ENCODE peak calls at places on chromosomes 2 and 18, in eight cellular contexts. One of them, this sample, is unnamed.

GRCh38 chr2:152171733-152172132 is 3.8 kb downstream of the STAM2 start:
- DNase-seq in sigmoid colon: no peak
- DNase-seq in dorsolateral prefrontal cortex: no peak
- DNase-seq in GM23338: no peak
- DNase-seq in kidney: no peak
- DNase-seq in left ventricle myocardium inferior: no peak
- DNase-seq in AG10803: no peak
- DNase-seq in psoas muscle: no peak
- DNase-seq in this sample: no peak

GRCh38 chr2:117945296-117945695 is 68.6 kb downstream of the CCDC93 start:
- DNase-seq in left ventricle myocardium inferior: no peak
- DNase-seq in psoas muscle: no peak
- DNase-seq in AG10803: no peak
- DNase-seq in kidney: no peak
- DNase-seq in GM23338: no peak
- DNase-seq in dorsolateral prefrontal cortex: no peak
- DNase-seq in sigmoid colon: no peak
- DNase-seq in this sample: no peak

GRCh38 chr18:62545098-62545497 is 22.3 kb downstream of the ZCCHC2 start:
- DNase-seq in AG10803: no peak
- DNase-seq in sigmoid colon: no peak
- DNase-seq in psoas muscle: no peak
- DNase-seq in left ventricle myocardium inferior: no peak
- DNase-seq in kidney: no peak
- DNase-seq in dorsolateral prefrontal cortex: no peak
- DNase-seq in GM23338: no peak
- DNase-seq in this sample: no peak

GRCh38 chr2:241959751-241960269 is 90.3 kb downstream of the RTP5 start:
- DNase-seq in dorsolateral prefrontal cortex: no peak
- DNase-seq in AG10803: no peak
- DNase-seq in psoas muscle: no peak
- DNase-seq in kidney: no peak
- DNase-seq in left ventricle myocardium inferior: no peak
- DNase-seq in sigmoid colon: peak; percentile 52
- DNase-seq in GM23338: no peak
- DNase-seq in this sample: no peak

GRCh38 chr2:60977562-60977895 is 40.0 kb upstream of the PEX13 start:
- DNase-seq in sigmoid colon: no peak
- DNase-seq in GM23338: no peak
- DNase-seq in dorsolateral prefrontal cortex: no peak
- DNase-seq in left ventricle myocardium inferior: no peak
- DNase-seq in kidney: no peak
- DNase-seq in psoas muscle: no peak
- DNase-seq in AG10803: no peak
- DNase-seq in this sample: no peak

GRCh38 chr2:231464576-231465540 is 574 bp upstream of the NCL start:
- DNase-seq in AG10803: no peak
- DNase-seq in psoas muscle: peak; percentile 99
- DNase-seq in sigmoid colon: no peak
- DNase-seq in left ventricle myocardium inferior: peak; percentile 99
- DNase-seq in GM23338: peak; percentile 99
- DNase-seq in dorsolateral prefrontal cortex: peak; percentile 98
- DNase-seq in kidney: peak; percentile 99
- DNase-seq in this sample: peak; percentile 98

GRCh38 chr2:175011505-175011904 is 6.3 kb upstream of the CHN1 start:
- DNase-seq in left ventricle myocardium inferior: no peak
- DNase-seq in GM23338: no peak
- DNase-seq in psoas muscle: no peak
- DNase-seq in dorsolateral prefrontal cortex: no peak
- DNase-seq in kidney: no peak
- DNase-seq in AG10803: no peak
- DNase-seq in sigmoid colon: no peak
- DNase-seq in this sample: no peak

GRCh38 chr18:9631814-9632496 is 17.6 kb upstream of the PPP4R1 start:
- DNase-seq in sigmoid colon: no peak
- DNase-seq in psoas muscle: no peak
- DNase-seq in left ventricle myocardium inferior: no peak
- DNase-seq in kidney: no peak
- DNase-seq in GM23338: no peak
- DNase-seq in dorsolateral prefrontal cortex: no peak
- DNase-seq in AG10803: peak; percentile 85
- DNase-seq in this sample: no peak

GRCh38 chr2:201887851-201888451 is 81.6 kb downstream of the CDK15 start:
- DNase-seq in left ventricle myocardium inferior: no peak
- DNase-seq in AG10803: peak; percentile 20
- DNase-seq in dorsolateral prefrontal cortex: no peak
- DNase-seq in GM23338: peak; percentile 24
- DNase-seq in psoas muscle: no peak
- DNase-seq in kidney: no peak
- DNase-seq in sigmoid colon: no peak
- DNase-seq in this sample: no peak

GRCh38 chr2:201886504-201886903 is 80.2 kb downstream of the CDK15 start:
- DNase-seq in AG10803: peak; percentile 39
- DNase-seq in dorsolateral prefrontal cortex: no peak
- DNase-seq in left ventricle myocardium inferior: no peak
- DNase-seq in GM23338: no peak
- DNase-seq in sigmoid colon: no peak
- DNase-seq in psoas muscle: no peak
- DNase-seq in kidney: no peak
- DNase-seq in this sample: no peak

GRCh38 chr2:201890447-201890846 is 84.1 kb downstream of the CDK15 start:
- DNase-seq in sigmoid colon: no peak
- DNase-seq in GM23338: no peak
- DNase-seq in psoas muscle: no peak
- DNase-seq in AG10803: peak; percentile 32
- DNase-seq in left ventricle myocardium inferior: no peak
- DNase-seq in kidney: no peak
- DNase-seq in dorsolateral prefrontal cortex: no peak
- DNase-seq in this sample: no peak

GRCh38 chr2:201891676-201892075 is 85.3 kb downstream of the CDK15 start:
- DNase-seq in sigmoid colon: no peak
- DNase-seq in GM23338: no peak
- DNase-seq in AG10803: no peak
- DNase-seq in left ventricle myocardium inferior: no peak
- DNase-seq in kidney: no peak
- DNase-seq in dorsolateral prefrontal cortex: no peak
- DNase-seq in psoas muscle: no peak
- DNase-seq in this sample: no peak

DNA sequence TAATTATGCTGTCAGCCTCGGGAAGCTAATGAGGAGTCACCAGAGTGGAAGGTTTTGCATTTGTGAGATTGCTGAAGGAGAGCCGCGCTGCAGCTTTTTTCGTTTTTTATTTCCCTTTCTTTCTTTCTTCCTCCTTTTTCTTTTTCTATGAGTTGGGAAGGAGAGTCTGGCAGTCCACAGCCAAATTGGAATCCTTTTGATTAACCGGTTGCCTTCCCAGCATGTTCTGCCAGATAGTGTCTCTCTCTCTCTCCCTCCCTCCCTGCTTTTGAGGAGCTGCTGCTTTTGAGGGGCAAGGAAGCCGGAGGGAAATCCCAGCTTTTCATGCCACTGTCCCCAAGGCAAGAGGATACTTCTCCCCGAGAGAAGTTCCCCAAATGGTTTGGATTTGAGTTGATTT is 82.1 kb downstream of the CDK15 start:
- DNase-seq in kidney: no peak
- DNase-seq in AG10803: no peak
- DNase-seq in dorsolateral prefrontal cortex: no peak
- DNase-seq in psoas muscle: no peak
- DNase-seq in left ventricle myocardium inferior: no peak
- DNase-seq in sigmoid colon: no peak
- DNase-seq in GM23338: peak; percentile 30
- DNase-seq in this sample: no peak
- H3K4me3 ChIP-seq in kidney: peak overlapping the region; percentile 23
- H3K4me3 ChIP-seq in AG10803: peak overlapping the region; percentile 44
- H3K4me3 ChIP-seq in dorsolateral prefrontal cortex: peak overlapping the region; percentile 59
- H3K4me3 ChIP-seq in psoas muscle: peak overlapping the region; percentile 53
- H3K4me3 ChIP-seq in left ventricle myocardium inferior: peak overlapping the region; percentile 51
- H3K4me3 ChIP-seq in sigmoid colon: peak overlapping the region; percentile 30
- H3K4me3 ChIP-seq in GM23338: peak overlapping the region; percentile 37
- H3K4me3 ChIP-seq in this sample: peak overlapping the region; percentile 38

GRCh38 chr2:37768491-37768925 is 97.1 kb upstream of the CDC42EP3 start:
- DNase-seq in psoas muscle: peak; percentile 17
- DNase-seq in dorsolateral prefrontal cortex: no peak
- DNase-seq in sigmoid colon: no peak
- DNase-seq in kidney: no peak
- DNase-seq in left ventricle myocardium inferior: no peak
- DNase-seq in AG10803: peak; percentile 99
- DNase-seq in GM23338: peak; percentile 8
- DNase-seq in this sample: no peak

GRCh38 chr2:37764739-37765138 is 93.3 kb upstream of the CDC42EP3 start:
- DNase-seq in left ventricle myocardium inferior: no peak
- DNase-seq in dorsolateral prefrontal cortex: no peak
- DNase-seq in sigmoid colon: no peak
- DNase-seq in kidney: no peak
- DNase-seq in GM23338: no peak
- DNase-seq in psoas muscle: no peak
- DNase-seq in AG10803: no peak
- DNase-seq in this sample: no peak

GRCh38 chr2:37764108-37764507 is 92.7 kb upstream of the CDC42EP3 start:
- DNase-seq in sigmoid colon: no peak
- DNase-seq in left ventricle myocardium inferior: no peak
- DNase-seq in dorsolateral prefrontal cortex: no peak
- DNase-seq in GM23338: no peak
- DNase-seq in AG10803: no peak
- DNase-seq in psoas muscle: no peak
- DNase-seq in kidney: no peak
- DNase-seq in this sample: no peak

GRCh38 chr2:37767051-37767450 is 95.6 kb upstream of the CDC42EP3 start:
- DNase-seq in GM23338: no peak
- DNase-seq in AG10803: peak; percentile 73
- DNase-seq in left ventricle myocardium inferior: no peak
- DNase-seq in dorsolateral prefrontal cortex: no peak
- DNase-seq in sigmoid colon: no peak
- DNase-seq in psoas muscle: no peak
- DNase-seq in kidney: no peak
- DNase-seq in this sample: no peak

DNA sequence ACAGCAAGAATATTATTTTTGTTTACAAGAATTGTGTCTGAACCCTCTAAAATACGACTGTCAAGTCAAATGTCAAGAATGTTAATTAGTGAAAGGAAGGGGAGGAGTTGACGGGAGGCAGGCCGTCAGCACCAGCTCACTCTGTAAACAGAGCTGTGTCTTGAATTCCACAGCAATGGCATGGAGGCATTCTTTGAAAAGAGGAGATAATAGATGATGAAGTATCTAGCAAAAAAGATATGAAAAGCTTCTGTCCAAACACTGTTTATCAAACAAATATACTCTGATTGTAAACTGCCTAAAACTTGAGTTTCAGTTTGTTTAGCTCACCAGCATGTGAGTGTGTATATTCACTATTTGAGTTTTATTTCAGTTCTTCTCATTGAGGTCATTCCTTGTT is 94.6 kb upstream of the CDC42EP3 start:
- DNase-seq in left ventricle myocardium inferior: no peak
- DNase-seq in sigmoid colon: no peak
- DNase-seq in GM23338: peak; percentile 32
- DNase-seq in AG10803: peak; percentile 51
- DNase-seq in dorsolateral prefrontal cortex: no peak
- DNase-seq in psoas muscle: no peak
- DNase-seq in kidney: no peak
- DNase-seq in this sample: no peak
- H3K4me3 ChIP-seq in left ventricle myocardium inferior: no peak overlapping the region
- H3K4me3 ChIP-seq in sigmoid colon: no peak overlapping the region
- H3K4me3 ChIP-seq in GM23338: no peak overlapping the region
- H3K4me3 ChIP-seq in AG10803: no peak overlapping the region
- H3K4me3 ChIP-seq in dorsolateral prefrontal cortex: no peak overlapping the region
- H3K4me3 ChIP-seq in psoas muscle: no peak overlapping the region
- H3K4me3 ChIP-seq in kidney: no peak overlapping the region
- H3K4me3 ChIP-seq in this sample: no peak overlapping the region

DNA sequence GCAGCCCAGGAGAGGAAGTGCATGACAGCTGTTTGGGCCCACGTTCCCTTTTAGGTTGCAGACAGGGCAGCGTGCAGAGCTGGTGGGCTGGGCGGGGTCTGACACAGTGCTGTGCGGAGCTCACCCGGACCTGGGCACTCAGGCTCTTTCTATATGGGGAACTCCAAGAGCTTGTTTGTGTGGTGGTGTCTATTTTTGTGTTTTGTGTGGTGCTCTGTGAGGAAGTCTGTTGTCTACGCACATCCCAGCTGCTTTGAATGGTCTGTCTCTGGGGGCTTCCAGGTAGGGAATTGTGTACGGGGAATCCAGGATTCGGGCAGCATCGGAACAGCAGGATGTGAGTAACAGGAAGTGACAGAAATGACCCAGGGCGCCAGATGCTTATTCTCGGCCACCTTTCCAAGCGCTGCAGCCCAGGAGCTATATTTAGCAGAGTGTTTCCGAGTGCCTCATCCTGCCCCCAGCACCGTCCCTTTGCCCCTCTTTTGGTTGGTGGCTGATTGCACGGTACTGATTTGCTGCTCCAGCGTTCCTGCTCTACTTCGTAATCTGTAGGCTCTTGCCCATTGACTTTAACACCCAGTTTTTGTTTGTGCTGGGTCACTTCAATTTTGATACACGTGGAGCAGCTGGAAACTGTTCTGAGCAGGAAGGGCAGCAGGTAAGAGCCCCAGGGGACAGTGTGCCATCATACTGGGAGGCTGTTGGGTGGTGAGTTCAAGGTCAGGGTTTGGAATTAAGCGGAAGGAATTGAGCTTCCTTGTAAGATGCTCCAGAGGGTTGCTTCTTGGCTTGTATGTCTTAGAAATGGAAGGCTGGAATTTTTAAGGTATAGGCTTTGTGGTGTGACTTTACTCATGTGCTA is 64.7 kb downstream of the DGKD start:
- DNase-seq in left ventricle myocardium inferior: peak; percentile 64
- DNase-seq in psoas muscle: peak; percentile 75
- DNase-seq in dorsolateral prefrontal cortex: no peak
- DNase-seq in kidney: no peak
- DNase-seq in sigmoid colon: peak; percentile 83
- DNase-seq in AG10803: no peak
- DNase-seq in GM23338: no peak
- DNase-seq in this sample: no peak
- H3K4me3 ChIP-seq in left ventricle myocardium inferior: peak overlapping the region; percentile 64
- H3K4me3 ChIP-seq in psoas muscle: peak overlapping the region; percentile 77
- H3K4me3 ChIP-seq in dorsolateral prefrontal cortex: peak overlapping the region; percentile 25
- H3K4me3 ChIP-seq in kidney: no peak overlapping the region
- H3K4me3 ChIP-seq in sigmoid colon: no peak overlapping the region
- H3K4me3 ChIP-seq in AG10803: no peak overlapping the region
- H3K4me3 ChIP-seq in GM23338: no peak overlapping the region
- H3K4me3 ChIP-seq in this sample: peak overlapping the region; percentile 33

GRCh38 chr18:76530391-76530790 is 35.3 kb upstream of the ZNF516 start:
- DNase-seq in left ventricle myocardium inferior: no peak
- DNase-seq in dorsolateral prefrontal cortex: no peak
- DNase-seq in GM23338: no peak
- DNase-seq in sigmoid colon: no peak
- DNase-seq in kidney: no peak
- DNase-seq in AG10803: no peak
- DNase-seq in psoas muscle: no peak
- DNase-seq in this sample: no peak

GRCh38 chr18:76529433-76529811 is 34.4 kb upstream of the ZNF516 start:
- DNase-seq in AG10803: no peak
- DNase-seq in GM23338: no peak
- DNase-seq in sigmoid colon: no peak
- DNase-seq in psoas muscle: no peak
- DNase-seq in left ventricle myocardium inferior: no peak
- DNase-seq in kidney: no peak
- DNase-seq in dorsolateral prefrontal cortex: no peak
- DNase-seq in this sample: no peak

GRCh38 chr18:76530846-76531245 is 35.8 kb upstream of the ZNF516 start:
- DNase-seq in GM23338: no peak
- DNase-seq in sigmoid colon: no peak
- DNase-seq in kidney: no peak
- DNase-seq in psoas muscle: no peak
- DNase-seq in AG10803: no peak
- DNase-seq in dorsolateral prefrontal cortex: no peak
- DNase-seq in left ventricle myocardium inferior: no peak
- DNase-seq in this sample: no peak

GRCh38 chr18:76524900-76525698 is 30.1 kb upstream of the ZNF516 start:
- DNase-seq in sigmoid colon: no peak
- DNase-seq in AG10803: peak; percentile 71
- DNase-seq in dorsolateral prefrontal cortex: no peak
- DNase-seq in kidney: peak; percentile 35
- DNase-seq in psoas muscle: no peak
- DNase-seq in left ventricle myocardium inferior: no peak
- DNase-seq in GM23338: peak; percentile 65
- DNase-seq in this sample: no peak

DNA sequence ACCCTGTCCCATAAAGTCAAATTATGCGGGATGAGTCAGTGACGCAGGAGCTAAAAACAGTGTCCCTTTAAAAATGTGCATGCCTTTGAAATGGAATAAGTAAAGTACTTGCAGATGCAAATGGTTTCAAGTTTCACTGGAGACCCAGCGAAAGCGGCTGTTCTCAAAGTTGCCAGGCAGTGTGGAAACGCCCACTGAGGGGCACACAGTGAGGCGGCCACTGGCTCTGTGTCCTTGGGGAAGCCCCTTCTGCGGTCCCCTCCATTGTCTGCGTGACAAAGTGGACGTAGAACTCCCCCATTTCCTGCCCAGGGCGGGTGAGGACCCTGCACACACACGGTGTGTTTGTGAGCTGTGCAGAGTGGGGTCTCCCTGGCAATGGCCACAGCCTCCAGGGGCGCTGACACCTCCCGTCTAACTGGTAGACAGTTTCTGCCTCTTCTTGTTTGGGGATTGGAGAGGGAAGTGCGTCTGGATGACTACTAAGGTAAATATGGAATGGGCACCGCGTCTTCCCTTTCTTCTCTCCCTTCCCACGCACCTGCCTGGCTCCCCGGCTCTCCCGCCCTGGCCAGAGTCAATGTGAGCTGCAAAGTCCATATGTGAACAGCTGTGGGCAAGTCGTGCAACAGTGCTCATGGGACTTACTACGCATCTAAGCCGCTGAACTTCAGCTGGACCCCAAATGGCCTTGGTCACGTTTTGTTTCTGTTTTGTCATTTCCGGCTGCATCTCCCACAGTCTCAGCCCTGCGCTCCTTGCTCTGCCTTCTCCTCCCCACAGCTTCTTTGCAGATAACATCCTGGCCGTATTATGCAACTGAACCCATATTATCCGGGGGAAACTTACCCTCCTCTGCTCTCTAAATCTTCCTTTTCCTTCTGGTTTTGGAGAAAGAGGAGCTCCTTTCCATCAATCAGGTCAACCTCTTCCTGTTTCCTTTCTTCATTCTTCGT is 33.7 kb upstream of the ZNF516 start:
- DNase-seq in kidney: peak; percentile 79
- DNase-seq in AG10803: peak; percentile 67
- DNase-seq in sigmoid colon: peak; percentile 82
- DNase-seq in left ventricle myocardium inferior: no peak
- DNase-seq in psoas muscle: peak; percentile 22
- DNase-seq in GM23338: peak; percentile 48
- DNase-seq in dorsolateral prefrontal cortex: no peak
- DNase-seq in this sample: no peak
- H3K4me3 ChIP-seq in kidney: peak overlapping the region; percentile 60
- H3K4me3 ChIP-seq in AG10803: peak overlapping the region; percentile 64
- H3K4me3 ChIP-seq in sigmoid colon: peak overlapping the region; percentile 46
- H3K4me3 ChIP-seq in left ventricle myocardium inferior: peak overlapping the region; percentile 58
- H3K4me3 ChIP-seq in psoas muscle: peak overlapping the region; percentile 61
- H3K4me3 ChIP-seq in GM23338: peak overlapping the region; percentile 31
- H3K4me3 ChIP-seq in dorsolateral prefrontal cortex: peak overlapping the region; percentile 33
- H3K4me3 ChIP-seq in this sample: peak overlapping the region; percentile 51